ENCODE peak calls at places on chromosomes 5 and 9, in six cellular contexts. R is stimulated activated CD8-positive, alpha-beta memory T cell treated with anti-CD3 and anti-CD28 coated beads, Interleukin-4, amount 100 ng/mL, for 1 hour; Z is pancreas; Y is stimulated activated CD4-positive, alpha-beta T cell treated with anti-CD3 and anti-CD28 coated beads, TNF-alpha, amount 100 ng/mL, for 24 hours; W is RPMI8226; D is RWPE1. F is an unnamed sample.

GRCh38 chr5:148084269-148084668 is 20.5 kb downstream of the SPINK5 start:
- DNase-seq in R (no peak), Z (no peak), Y (no peak), W (no peak), D (no peak), F (no peak)

GRCh38 chr5:122195784-122196394 is 66.5 kb downstream of the ZNF474 start:
- DNase-seq in R (no peak), Z (no peak), Y (no peak), W (peak), D (peak), F (no peak)

GRCh38 chr9:82332018-82332773 is 343.6 kb downstream of the SPATA31D1 start:
- DNase-seq in R (no peak), Z (no peak), Y (no peak), W (no peak), D (peak), F (no peak)

GRCh38 chr9:132077881-132078280 is 1.8 kb downstream of the MED27 start:
- DNase-seq in R (no peak), Z (no peak), Y (no peak), W (no peak), D (no peak), F (no peak)

GRCh38 chr9:21611896-21612295 is 129.8 kb upstream of the IFNE start:
- DNase-seq in R (no peak), Z (no peak), Y (peak), W (no peak), D (peak), F (no peak)

GRCh38 chr9:20040991-20041606 is 252.3 kb upstream of the SLC24A2 start:
- DNase-seq in R (no peak), Z (no peak), Y (no peak), W (no peak), D (no peak), F (no peak)

GRCh38 chr5:41856644-41857491 is 13.4 kb downstream of the OXCT1 start:
- DNase-seq in R (peak), Z (no peak), Y (peak), W (peak), D (peak), F (no peak)

GRCh38 chr5:115439042-115439441 is 105.5 kb downstream of the FEM1C start:
- DNase-seq in R (no peak), Z (no peak), Y (no peak), W (no peak), D (no peak), F (no peak)

GRCh38 chr5:150481972-150482406 is 25.9 kb upstream of the NDST1 start:
- DNase-seq in R (no peak), Z (no peak), Y (no peak), W (no peak), D (no peak), F (no peak)

GRCh38 chr9:111914749-111915424 is 18.3 kb downstream of the UGCG start:
- DNase-seq in R (no peak), Z (no peak), Y (no peak), W (no peak), D (no peak), F (no peak)

GRCh38 chr9:38066907-38067610 is 2.0 kb downstream of the SHB start:
- DNase-seq in R (no peak), Z (peak), Y (no peak), W (no peak), D (no peak), F (no peak)

GRCh38 chr9:16223074-16223871 is 647.2 kb downstream of the BNC2 start:
- DNase-seq in R (no peak), Z (no peak), Y (no peak), W (peak), D (no peak), F (no peak)

F was measured in ascending aorta.